ENCODE peak calls at places on chromosomes 1 and 21, in four cellular contexts. C is IMR-90, R is GM12878, J is K562. L is an unnamed sample.

GRCh38 chr1:8682573-8682972 is 134.9 kb downstream of the RERE start:
- DNase-seq in C (no peak), R (no peak), J (no peak), L (no peak)

GRCh38 chr21:33481314-33481943 is 1.7 kb upstream of the TMEM50B start:
- DNase-seq in C (no peak), R (no peak), J (no peak), L (no peak)

GRCh38 chr1:47280142-47280541 is 33.8 kb downstream of the STIL start:
- DNase-seq in C (peak; percentile 53), R (no peak), J (no peak), L (no peak)

GRCh38 chr1:22507582-22507981 is 55.7 kb upstream of the EPHA8 start:
- DNase-seq in C (no peak), R (no peak), J (no peak), L (no peak)

GRCh38 chr21:37098756-37099155 is 25.7 kb downstream of the TTC3 start:
- DNase-seq in C (no peak), R (no peak), J (no peak), L (no peak)

GRCh38 chr1:232613752-232614381 is 16.1 kb downstream of the SIPA1L2 start:
- DNase-seq in C (peak; percentile 94), R (no peak), J (no peak), L (peak; percentile 25)

GRCh38 chr1:245997471-245998258 is 509.4 kb downstream of the SMYD3 start:
- DNase-seq in C (peak; percentile 61), R (no peak), J (no peak), L (peak; percentile 58)

GRCh38 chr1:181127898-181128453 is 39.5 kb downstream of the IER5 start:
- DNase-seq in C (peak; percentile 44), R (no peak), J (no peak), L (no peak)

GRCh38 chr1:109733235-109733634 is 7.6 kb downstream of the GSTM3 start:
- DNase-seq in C (no peak), R (no peak), J (no peak), L (no peak)

GRCh38 chr1:38026592-38027200 is 14.2 kb downstream of the UTP11 start:
- DNase-seq in C (peak; percentile 57), R (no peak), J (no peak), L (peak; percentile 63)

GRCh38 chr1:26666855-26667254 is 29.0 kb upstream of the ARID1A start:
- DNase-seq in C (peak; percentile 62), R (no peak), J (no peak), L (no peak)

GRCh38 chr21:41068411-41069304 is 99.3 kb upstream of the BACE2 start:
- DNase-seq in C (peak; percentile 23), R (no peak), J (peak; percentile 83), L (peak; percentile 30)

GRCh38 chr1:224329842-224330753 is at the start of gene NVL:
- DNase-seq in C (peak; percentile 86), R (peak; percentile 48), J (peak; percentile 94), L (peak; percentile 90)

GRCh38 chr1:66364578-66365391 is 169.2 kb upstream of the SGIP1 start:
- DNase-seq in C (peak; percentile 75), R (no peak), J (no peak), L (no peak)

GRCh38 chr1:156009404-156009803 is 11.3 kb downstream of the SSR2 start:
- DNase-seq in C (no peak), R (no peak), J (no peak), L (no peak)

GRCh38 chr1:19044975-19045831 is 88.7 kb upstream of the IFFO2 start:
- DNase-seq in C (peak; percentile 17), R (no peak), J (no peak), L (no peak)

GRCh38 chr1:25926731-25927496 is 20.7 kb upstream of the STMN1 start:
- DNase-seq in C (no peak), R (no peak), J (peak; percentile 34), L (no peak)

GRCh38 chr21:44897326-44898010 is 23.2 kb downstream of the ITGB2 start:
- DNase-seq in C (no peak), R (no peak), J (peak; percentile 50), L (no peak)

GRCh38 chr1:87872692-87873091 is 544.0 kb downstream of the LMO4 start:
- DNase-seq in C (no peak), R (no peak), J (no peak), L (no peak)

GRCh38 chr1:22114083-22115012 is 28.5 kb downstream of the WNT4 start:
- DNase-seq in C (peak; percentile 76), R (no peak), J (no peak), L (peak; percentile 93)

GRCh38 chr1:155131285-155131684 is 3.6 kb downstream of the EFNA1 start:
- DNase-seq in C (no peak), R (no peak), J (peak; percentile 1), L (no peak)

GRCh38 chr1:223039990-223040389 is 103.1 kb downstream of the TLR5 start:
- DNase-seq in C (no peak), R (no peak), J (no peak), L (no peak)

GRCh38 chr1:1806890-1807289 is 28.6 kb upstream of the NADK start:
- DNase-seq in C (peak; percentile 37), R (no peak), J (no peak), L (no peak)

GRCh38 chr1:41810446-41810845 is 108.3 kb downstream of the HIVEP3 start:
- DNase-seq in C (peak; percentile 63), R (no peak), J (peak; percentile 53), L (peak; percentile 41)

GRCh38 chr1:62377043-62377562 is 57.9 kb upstream of the KANK4 start:
- DNase-seq in C (no peak), R (no peak), J (no peak), L (no peak)
- TF ChIP-seq FOS in C (no peak), R (no peak), J (no peak), L (no peak)

DNA sequence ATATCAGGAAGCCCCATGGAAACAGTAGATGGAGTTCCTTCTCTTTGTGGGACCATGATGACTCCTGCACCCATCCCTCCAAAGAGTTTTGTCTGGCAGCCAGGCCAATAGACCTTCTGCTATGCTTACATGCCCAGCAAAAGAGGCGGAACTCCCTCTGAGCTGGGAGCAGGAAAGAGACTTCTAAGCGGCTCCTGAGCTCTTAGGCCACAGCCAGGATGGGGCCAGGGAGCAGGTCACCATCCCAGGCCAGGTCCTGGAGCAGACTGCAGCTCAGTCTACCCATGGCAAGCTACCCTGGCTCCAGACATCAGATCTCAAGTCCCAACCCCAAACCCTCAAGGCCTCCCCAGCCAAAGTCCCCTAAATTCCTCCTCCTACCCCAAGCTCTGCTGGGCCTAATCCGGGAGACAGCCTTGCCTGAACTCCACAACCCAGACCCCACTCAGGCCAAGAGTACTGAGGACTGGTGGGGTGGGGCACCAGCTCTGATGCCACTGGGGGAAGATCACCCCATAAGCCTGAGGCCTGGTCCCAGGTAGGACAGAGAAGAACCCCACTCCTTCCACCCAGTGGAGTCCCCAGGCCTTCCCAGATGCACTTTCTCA is 387.9 kb downstream of the MATN1 start:
- DNase-seq in C (no peak), R (no peak), J (no peak), L (no peak)
- TF ChIP-seq FOS in C (no peak), R (no peak), J (no peak), L (no peak)

DNA sequence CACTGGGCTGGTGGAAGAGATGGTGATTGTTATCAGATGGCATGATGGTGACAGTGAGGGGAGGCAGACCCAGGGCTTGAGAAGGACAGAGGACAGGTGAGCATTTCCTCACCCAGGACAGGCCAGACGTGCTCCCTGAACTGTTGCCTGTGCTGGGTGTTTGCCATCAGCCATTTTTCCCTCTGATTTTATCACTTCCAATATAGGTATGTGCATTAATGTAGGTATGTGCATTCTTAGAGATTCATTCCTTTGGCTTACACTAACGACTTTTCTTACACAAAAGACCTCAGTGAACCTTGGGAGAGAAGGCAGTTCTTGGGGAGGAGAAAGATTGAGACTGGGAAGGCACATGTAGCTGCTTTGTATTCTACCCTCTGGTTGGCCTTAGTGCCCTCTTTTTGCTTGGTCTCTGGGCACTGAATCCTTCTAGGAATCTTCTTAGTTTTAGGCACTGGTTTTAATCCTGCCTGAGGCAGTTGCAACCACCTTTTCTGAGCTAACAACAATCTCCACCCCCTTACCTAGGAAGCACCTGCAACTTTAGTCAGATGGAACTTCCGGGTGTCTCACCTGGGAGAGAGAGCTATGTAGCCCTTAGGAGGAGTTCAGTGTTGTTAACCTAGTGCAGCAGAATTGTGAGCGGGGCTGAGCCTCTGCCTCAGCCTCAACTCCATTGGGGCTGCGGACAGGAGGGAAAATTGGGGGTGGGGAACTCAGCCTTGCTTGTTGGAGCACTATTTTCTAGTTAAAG is 30.9 kb downstream of the C1orf116 start:
- DNase-seq in C (no peak), R (no peak), J (no peak), L (no peak)
- TF ChIP-seq FOS in C (no peak), R (no peak), J (no peak), L (no peak)

GRCh38 chr1:6300342-6301141 is 39.6 kb upstream of the GPR153 start:
- DNase-seq in C (no peak), R (no peak), J (no peak), L (no peak)
- TF ChIP-seq FOS in C (no peak), R (no peak), J (no peak), L (no peak)

DNA sequence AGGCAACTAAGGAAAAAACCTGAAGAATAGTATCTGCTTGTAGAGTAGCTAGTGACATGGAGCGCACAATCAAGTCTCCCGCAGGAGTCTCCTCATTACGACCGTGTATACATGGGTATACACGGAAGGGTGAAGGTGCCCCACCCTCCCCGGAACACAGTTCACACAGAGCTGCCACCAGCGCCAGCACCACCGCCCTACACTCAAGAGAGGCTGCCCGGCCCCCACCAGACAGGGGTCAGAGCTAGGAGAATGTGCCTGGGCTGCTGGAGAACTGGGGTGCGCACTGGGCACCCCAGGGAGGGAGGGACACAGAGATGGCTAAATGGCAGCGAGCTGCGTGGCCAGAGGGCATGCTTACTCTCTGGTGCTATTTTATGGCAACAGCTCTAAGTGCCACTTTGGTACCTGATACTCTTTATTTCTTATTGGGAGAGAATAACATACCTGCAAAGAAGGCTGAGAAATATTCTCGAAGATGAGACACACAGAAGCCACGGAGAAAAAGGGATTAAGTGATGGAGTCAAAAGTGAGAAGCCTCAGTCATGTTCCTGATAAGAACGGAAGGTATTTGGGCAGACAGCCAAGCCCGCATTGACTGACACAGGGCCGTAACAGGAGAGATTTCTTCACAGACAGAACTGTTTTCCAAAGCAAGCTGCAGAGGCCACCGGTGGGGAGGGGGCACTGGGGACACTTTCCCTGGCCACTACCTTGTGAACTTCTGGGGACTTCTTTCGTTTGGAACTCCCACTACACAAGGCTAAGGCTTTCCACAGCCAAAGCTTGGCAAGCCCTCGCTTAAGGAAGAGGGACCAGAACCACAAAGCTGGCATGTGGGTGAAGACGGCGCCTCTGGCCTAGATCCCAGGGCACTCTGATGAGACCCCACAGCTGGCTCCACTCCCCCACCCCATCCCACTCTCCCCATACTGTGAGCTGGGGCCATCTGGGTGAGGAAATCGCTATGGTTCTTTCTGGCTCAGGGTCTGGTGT is 108.0 kb downstream of the PGBD5 start:
- DNase-seq in C (no peak), R (no peak), J (no peak), L (no peak)
- TF ChIP-seq FOS in C (no peak), R (no peak), J (no peak), L (no peak)